ENCODE peak calls at places on chromosomes 3 and 15, in seven cellular contexts. One of them, this sample, is unnamed.

GRCh38 chr15:44102675-44103254 is 92.3 kb downstream of the FRMD5 start:
- DNase-seq in cerebellum: peak
- DNase-seq in NCI-H774: peak
- DNase-seq in SW480: peak
- DNase-seq in iris pigment epithelial cell: peak
- DNase-seq in activated B cell treated with CpG ODN at 0.5 μM for 24 hours: no peak
- DNase-seq in body of pancreas: no peak
- DNase-seq in this sample: peak

GRCh38 chr3:192005989-192006388 is 545.0 kb downstream of the PYDC2 start:
- DNase-seq in cerebellum: no peak
- DNase-seq in NCI-H774: no peak
- DNase-seq in SW480: no peak
- DNase-seq in iris pigment epithelial cell: no peak
- DNase-seq in activated B cell treated with CpG ODN at 0.5 μM for 24 hours: no peak
- DNase-seq in body of pancreas: no peak
- DNase-seq in this sample: no peak

GRCh38 chr15:78174398-78174797 is 25.2 kb downstream of the IDH3A start:
- DNase-seq in cerebellum: no peak
- DNase-seq in NCI-H774: no peak
- DNase-seq in SW480: no peak
- DNase-seq in iris pigment epithelial cell: no peak
- DNase-seq in activated B cell treated with CpG ODN at 0.5 μM for 24 hours: no peak
- DNase-seq in body of pancreas: no peak
- DNase-seq in this sample: no peak

GRCh38 chr3:196774845-196775422 is 35.3 kb downstream of the PAK2 start:
- DNase-seq in cerebellum: no peak
- DNase-seq in NCI-H774: no peak
- DNase-seq in SW480: no peak
- DNase-seq in iris pigment epithelial cell: peak
- DNase-seq in activated B cell treated with CpG ODN at 0.5 μM for 24 hours: no peak
- DNase-seq in body of pancreas: no peak
- DNase-seq in this sample: peak

GRCh38 chr15:97977734-97978133 is 17.2 kb downstream of the ARRDC4 start:
- DNase-seq in cerebellum: no peak
- DNase-seq in NCI-H774: peak
- DNase-seq in SW480: peak
- DNase-seq in iris pigment epithelial cell: no peak
- DNase-seq in activated B cell treated with CpG ODN at 0.5 μM for 24 hours: no peak
- DNase-seq in body of pancreas: peak
- DNase-seq in this sample: no peak

GRCh38 chr3:5133689-5134088 is 11.6 kb downstream of the ARL8B start:
- DNase-seq in cerebellum: no peak
- DNase-seq in NCI-H774: no peak
- DNase-seq in SW480: no peak
- DNase-seq in iris pigment epithelial cell: no peak
- DNase-seq in activated B cell treated with CpG ODN at 0.5 μM for 24 hours: no peak
- DNase-seq in body of pancreas: no peak
- DNase-seq in this sample: no peak

GRCh38 chr15:63679588-63679987 is 82.4 kb downstream of the FBXL22 start:
- DNase-seq in cerebellum: no peak
- DNase-seq in NCI-H774: no peak
- DNase-seq in SW480: no peak
- DNase-seq in iris pigment epithelial cell: no peak
- DNase-seq in activated B cell treated with CpG ODN at 0.5 μM for 24 hours: no peak
- DNase-seq in body of pancreas: no peak
- DNase-seq in this sample: no peak

GRCh38 chr3:41912280-41912679 is 49.6 kb downstream of the ULK4 start:
- DNase-seq in cerebellum: no peak
- DNase-seq in NCI-H774: no peak
- DNase-seq in SW480: no peak
- DNase-seq in iris pigment epithelial cell: no peak
- DNase-seq in activated B cell treated with CpG ODN at 0.5 μM for 24 hours: no peak
- DNase-seq in body of pancreas: no peak
- DNase-seq in this sample: no peak

GRCh38 chr3:73540969-73541740 is 83.6 kb downstream of the PDZRN3 start:
- DNase-seq in cerebellum: no peak
- DNase-seq in NCI-H774: no peak
- DNase-seq in SW480: no peak
- DNase-seq in iris pigment epithelial cell: peak
- DNase-seq in activated B cell treated with CpG ODN at 0.5 μM for 24 hours: no peak
- DNase-seq in body of pancreas: no peak
- DNase-seq in this sample: peak

GRCh38 chr15:35622641-35623340 is 76.8 kb upstream of the DPH6 start:
- DNase-seq in cerebellum: no peak
- DNase-seq in NCI-H774: no peak
- DNase-seq in SW480: no peak
- DNase-seq in iris pigment epithelial cell: no peak
- DNase-seq in activated B cell treated with CpG ODN at 0.5 μM for 24 hours: no peak
- DNase-seq in body of pancreas: no peak
- DNase-seq in this sample: no peak

GRCh38 chr15:25670025-25670554 is 193.0 kb downstream of the ATP10A start:
- DNase-seq in cerebellum: peak
- DNase-seq in NCI-H774: no peak
- DNase-seq in SW480: no peak
- DNase-seq in iris pigment epithelial cell: peak
- DNase-seq in activated B cell treated with CpG ODN at 0.5 μM for 24 hours: no peak
- DNase-seq in body of pancreas: no peak
- DNase-seq in this sample: peak

GRCh38 chr3:111971533-111971932 is 7.3 kb upstream of the ABHD10 start:
- DNase-seq in cerebellum: peak
- DNase-seq in NCI-H774: no peak
- DNase-seq in SW480: no peak
- DNase-seq in iris pigment epithelial cell: no peak
- DNase-seq in activated B cell treated with CpG ODN at 0.5 μM for 24 hours: no peak
- DNase-seq in body of pancreas: no peak
- DNase-seq in this sample: no peak

GRCh38 chr3:162192340-162193004 is 695.9 kb downstream of the OTOL1 start:
- DNase-seq in cerebellum: no peak
- DNase-seq in NCI-H774: no peak
- DNase-seq in SW480: no peak
- DNase-seq in iris pigment epithelial cell: no peak
- DNase-seq in activated B cell treated with CpG ODN at 0.5 μM for 24 hours: no peak
- DNase-seq in body of pancreas: no peak
- DNase-seq in this sample: no peak

GRCh38 chr3:10848261-10848660 is 32.2 kb downstream of the SLC6A11 start:
- DNase-seq in cerebellum: no peak
- DNase-seq in NCI-H774: no peak
- DNase-seq in SW480: no peak
- DNase-seq in iris pigment epithelial cell: peak
- DNase-seq in activated B cell treated with CpG ODN at 0.5 μM for 24 hours: no peak
- DNase-seq in body of pancreas: no peak
- DNase-seq in this sample: no peak

GRCh38 chr15:79673416-79674123 is 223.2 kb downstream of the MTHFS start:
- DNase-seq in cerebellum: no peak
- DNase-seq in NCI-H774: no peak
- DNase-seq in SW480: no peak
- DNase-seq in iris pigment epithelial cell: peak
- DNase-seq in activated B cell treated with CpG ODN at 0.5 μM for 24 hours: no peak
- DNase-seq in body of pancreas: no peak
- DNase-seq in this sample: no peak

GRCh38 chr15:48361690-48362089 is 30.5 kb downstream of the DUT start:
- DNase-seq in cerebellum: no peak
- DNase-seq in NCI-H774: no peak
- DNase-seq in SW480: no peak
- DNase-seq in iris pigment epithelial cell: no peak
- DNase-seq in activated B cell treated with CpG ODN at 0.5 μM for 24 hours: no peak
- DNase-seq in body of pancreas: no peak
- DNase-seq in this sample: peak

GRCh38 chr3:147393261-147393964 is 12.9 kb downstream of the ZIC4 start:
- DNase-seq in cerebellum: no peak
- DNase-seq in NCI-H774: no peak
- DNase-seq in SW480: no peak
- DNase-seq in iris pigment epithelial cell: no peak
- DNase-seq in activated B cell treated with CpG ODN at 0.5 μM for 24 hours: no peak
- DNase-seq in body of pancreas: no peak
- DNase-seq in this sample: no peak

GRCh38 chr3:194840661-194841514 is 155.2 kb downstream of the FAM43A start:
- DNase-seq in cerebellum: no peak
- DNase-seq in NCI-H774: no peak
- DNase-seq in SW480: peak
- DNase-seq in iris pigment epithelial cell: peak
- DNase-seq in activated B cell treated with CpG ODN at 0.5 μM for 24 hours: no peak
- DNase-seq in body of pancreas: no peak
- DNase-seq in this sample: peak

GRCh38 chr15:75591655-75592364 is 12.7 kb upstream of the PTPN9 start:
- DNase-seq in cerebellum: no peak
- DNase-seq in NCI-H774: no peak
- DNase-seq in SW480: no peak
- DNase-seq in iris pigment epithelial cell: no peak
- DNase-seq in activated B cell treated with CpG ODN at 0.5 μM for 24 hours: no peak
- DNase-seq in body of pancreas: no peak
- DNase-seq in this sample: no peak

GRCh38 chr15:40133544-40133943 is 24.9 kb upstream of the BMF start:
- DNase-seq in cerebellum: no peak
- DNase-seq in NCI-H774: no peak
- DNase-seq in SW480: no peak
- DNase-seq in iris pigment epithelial cell: no peak
- DNase-seq in activated B cell treated with CpG ODN at 0.5 μM for 24 hours: no peak
- DNase-seq in body of pancreas: no peak
- DNase-seq in this sample: no peak

This sample was measured in fibroblast of the aortic adventitia.